ENCODE peak calls at places on chromosome 1, in four cellular contexts. One of them, this sample, is unnamed.

GRCh38 chr1:28751315-28752056 is 14.7 kb downstream of the YTHDF2 start:
- DNase-seq in stimulated activated naive CD4-positive, alpha-beta T cell: no peak
- DNase-seq in heart right ventricle: no peak
- DNase-seq in GM04503: no peak
- DNase-seq in this sample: no peak

GRCh38 chr1:27392096-27392777 is at the start of gene GPR3:
- DNase-seq in heart right ventricle: peak; percentile 92
- DNase-seq in GM04503: no peak
- DNase-seq in stimulated activated naive CD4-positive, alpha-beta T cell: peak; percentile 90
- DNase-seq in this sample: peak; percentile 88

GRCh38 chr1:50416553-50417453 is 6.4 kb downstream of the DMRTA2 start:
- DNase-seq in GM04503: no peak
- DNase-seq in heart right ventricle: no peak
- DNase-seq in stimulated activated naive CD4-positive, alpha-beta T cell: no peak
- DNase-seq in this sample: no peak

GRCh38 chr1:244583358-244583757 is 69.6 kb upstream of the DESI2 start:
- DNase-seq in heart right ventricle: no peak
- DNase-seq in GM04503: no peak
- DNase-seq in stimulated activated naive CD4-positive, alpha-beta T cell: no peak
- DNase-seq in this sample: no peak

GRCh38 chr1:180218806-180219765 is 11.0 kb upstream of the LHX4 start:
- DNase-seq in stimulated activated naive CD4-positive, alpha-beta T cell: no peak
- DNase-seq in heart right ventricle: no peak
- DNase-seq in GM04503: no peak
- DNase-seq in this sample: no peak

GRCh38 chr1:29120955-29121485 is 2.7 kb downstream of the TMEM200B start:
- DNase-seq in stimulated activated naive CD4-positive, alpha-beta T cell: peak; percentile 57
- DNase-seq in heart right ventricle: no peak
- DNase-seq in GM04503: no peak
- DNase-seq in this sample: peak; percentile 74

GRCh38 chr1:53589043-53589887 is 130.1 kb downstream of the DMRTB1 start:
- DNase-seq in GM04503: no peak
- DNase-seq in stimulated activated naive CD4-positive, alpha-beta T cell: no peak
- DNase-seq in heart right ventricle: no peak
- DNase-seq in this sample: no peak

GRCh38 chr1:201126832-201127754 is at the start of gene ASCL5:
- DNase-seq in heart right ventricle: no peak
- DNase-seq in stimulated activated naive CD4-positive, alpha-beta T cell: no peak
- DNase-seq in GM04503: no peak
- DNase-seq in this sample: no peak

GRCh38 chr1:109314805-109315204 is 8.0 kb upstream of the MYBPHL start:
- DNase-seq in heart right ventricle: no peak
- DNase-seq in stimulated activated naive CD4-positive, alpha-beta T cell: no peak
- DNase-seq in GM04503: peak; percentile 21
- DNase-seq in this sample: no peak

GRCh38 chr1:24424990-24425389 is 9.4 kb downstream of the NIPAL3 start:
- DNase-seq in stimulated activated naive CD4-positive, alpha-beta T cell: no peak
- DNase-seq in GM04503: no peak
- DNase-seq in heart right ventricle: no peak
- DNase-seq in this sample: no peak

GRCh38 chr1:185249563-185249962 is 67.5 kb downstream of the IVNS1ABP start:
- DNase-seq in stimulated activated naive CD4-positive, alpha-beta T cell: no peak
- DNase-seq in GM04503: no peak
- DNase-seq in heart right ventricle: no peak
- DNase-seq in this sample: no peak

GRCh38 chr1:220189750-220190347 is 82.4 kb downstream of the RAB3GAP2 start:
- DNase-seq in heart right ventricle: no peak
- DNase-seq in stimulated activated naive CD4-positive, alpha-beta T cell: peak; percentile 5
- DNase-seq in GM04503: no peak
- DNase-seq in this sample: no peak

GRCh38 chr1:109863699-109864062 is 47.0 kb upstream of the CSF1 start:
- DNase-seq in stimulated activated naive CD4-positive, alpha-beta T cell: no peak
- DNase-seq in heart right ventricle: no peak
- DNase-seq in GM04503: peak; percentile 60
- DNase-seq in this sample: no peak

GRCh38 chr1:201850053-201850397 is 21.1 kb downstream of the IPO9 start:
- DNase-seq in heart right ventricle: peak; percentile 53
- DNase-seq in stimulated activated naive CD4-positive, alpha-beta T cell: no peak
- DNase-seq in GM04503: peak; percentile 81
- DNase-seq in this sample: no peak

This sample was measured in naive thymus-derived CD8-positive, alpha-beta T cell.